ENCODE peak calls at places on chromosomes 1 and 21, in eight cellular contexts. E is body of pancreas, F is HFFc6, A is heart left ventricle, G is activated B cell treated with CpG ODN at 0.5 μM for 24 hours, B is HFF-Myc, V is MV-4-11, J is stromal cell of bone marrow. U is an unnamed sample.

GRCh38 chr1:52032785-52033131 is 852 bp downstream of the KTI12 start:
- DNase-seq in G (peak; percentile 31), V (peak; percentile 72), F (peak; percentile 49), B (no peak), J (peak; percentile 61), A (peak; percentile 29), E (peak; percentile 37), U (peak; percentile 83)

GRCh38 chr1:158112994-158113758 is 67.5 kb upstream of the CD1D start:
- DNase-seq in G (peak; percentile 64), B (no peak), V (no peak), E (peak; percentile 18), F (no peak), J (no peak), A (no peak), U (no peak)

GRCh38 chr1:207002731-207003146 is 29.8 kb downstream of the C1orf116 start:
- DNase-seq in A (no peak), J (no peak), E (peak; percentile 54), G (no peak), V (no peak), B (peak; percentile 7), F (no peak), U (no peak)

GRCh38 chr1:207763972-207764371 is 12.1 kb downstream of the CD46 start:
- DNase-seq in V (no peak), A (no peak), E (no peak), G (no peak), F (no peak), J (no peak), B (no peak), U (no peak)

GRCh38 chr1:22872971-22873664 is 99.5 kb downstream of the LACTBL1 start:
- DNase-seq in F (no peak), J (no peak), G (no peak), E (no peak), B (no peak), V (no peak), A (no peak), U (no peak)

GRCh38 chr1:22696610-22697009 is 14.0 kb upstream of the EPHB2 start:
- DNase-seq in F (no peak), V (no peak), B (no peak), A (no peak), E (no peak), J (no peak), G (no peak), U (no peak)

GRCh38 chr1:54795100-54795665 is 5.9 kb downstream of the TTC22 start:
- DNase-seq in E (no peak), F (peak; percentile 29), V (no peak), J (no peak), G (no peak), B (no peak), A (no peak), U (no peak)

GRCh38 chr1:20867062-20867461 is 80.0 kb upstream of the HP1BP3 start:
- DNase-seq in A (no peak), F (no peak), G (no peak), E (no peak), B (no peak), V (no peak), J (peak; percentile 16), U (no peak)

GRCh38 chr21:31659286-31660133 is at the start of gene SOD1:
- DNase-seq in F (peak; percentile 88), A (peak; percentile 97), J (peak; percentile 86), B (peak; percentile 68), E (peak; percentile 93), V (peak; percentile 89), G (peak; percentile 93), U (peak; percentile 97)

GRCh38 chr1:58397187-58397820 is 149.2 kb downstream of the OMA1 start:
- DNase-seq in A (no peak), V (no peak), J (no peak), E (no peak), G (no peak), F (peak; percentile 87), B (no peak), U (no peak)

GRCh38 chr1:207645632-207646081 is 724 bp downstream of the CR1L start:
- DNase-seq in V (no peak), B (no peak), E (no peak), J (no peak), G (no peak), A (no peak), F (no peak), U (no peak)

GRCh38 chr21:32329331-32329730 is 30.7 kb downstream of the MRAP start:
- DNase-seq in J (peak; percentile 65), V (no peak), F (no peak), G (no peak), E (no peak), A (no peak), B (no peak), U (peak; percentile 77)

GRCh38 chr21:33121715-33122475 is 52.0 kb downstream of the OLIG1 start:
- DNase-seq in F (peak; percentile 39), G (no peak), B (no peak), V (peak; percentile 59), J (no peak), A (no peak), E (no peak), U (no peak)

GRCh38 chr1:41454406-41454805 is 30.1 kb downstream of the EDN2 start:
- DNase-seq in V (no peak), B (no peak), F (no peak), A (no peak), G (no peak), E (peak; percentile 33), J (no peak), U (no peak)

GRCh38 chr1:38867208-38867607 is 5.9 kb downstream of the MYCBP start:
- DNase-seq in J (no peak), G (no peak), V (no peak), E (no peak), B (no peak), A (no peak), F (no peak), U (no peak)

GRCh38 chr1:183891158-183891557 is 86.2 kb downstream of the RGL1 start:
- DNase-seq in A (no peak), B (no peak), E (no peak), G (no peak), J (no peak), F (no peak), V (no peak), U (no peak)

GRCh38 chr1:211327341-211327921 is 798 bp downstream of the TRAF5 start:
- DNase-seq in B (no peak), F (peak; percentile 49), J (peak; percentile 25), E (peak; percentile 78), V (no peak), G (no peak), A (no peak), U (peak; percentile 59)